ENCODE peak calls at places on chromosomes 13 and 19, in four cellular contexts. One of them, this sample, is unnamed.

GRCh38 chr19:27822336-27822735 is 1390.6 kb downstream of the UQCRFS1 start:
- DNase-seq in K562: no peak
- DNase-seq in GM12878: no peak
- DNase-seq in HepG2: no peak
- DNase-seq in this sample: no peak

GRCh38 chr13:75452564-75452963 is 29.4 kb downstream of the TBC1D4 start:
- DNase-seq in K562: no peak
- DNase-seq in HepG2: no peak
- DNase-seq in GM12878: no peak
- DNase-seq in this sample: no peak

GRCh38 chr19:42024622-42025111 is 30.6 kb upstream of the ATP1A3 start:
- DNase-seq in HepG2: no peak
- DNase-seq in K562: no peak
- DNase-seq in GM12878: no peak
- DNase-seq in this sample: no peak

GRCh38 chr19:16779539-16780163 is 49.5 kb upstream of the SIN3B start:
- DNase-seq in K562: no peak
- DNase-seq in HepG2: no peak
- DNase-seq in GM12878: no peak
- DNase-seq in this sample: no peak

GRCh38 chr19:9945319-9945966 is 9.1 kb upstream of the OLFM2 start:
- DNase-seq in K562: peak
- DNase-seq in HepG2: peak
- DNase-seq in GM12878: no peak
- DNase-seq in this sample: peak

GRCh38 chr19:17240062-17240854 is 5.5 kb downstream of the NR2F6 start:
- DNase-seq in GM12878: no peak
- DNase-seq in K562: no peak
- DNase-seq in HepG2: peak
- DNase-seq in this sample: no peak

GRCh38 chr13:51113186-51113881 is 2.3 kb upstream of the C13orf42 start:
- DNase-seq in GM12878: no peak
- DNase-seq in K562: no peak
- DNase-seq in HepG2: no peak
- DNase-seq in this sample: no peak

GRCh38 chr13:113117335-113117872 is 5.2 kb upstream of the F10 start:
- DNase-seq in GM12878: no peak
- DNase-seq in HepG2: no peak
- DNase-seq in K562: no peak
- DNase-seq in this sample: no peak

GRCh38 chr13:40315416-40316064 is 350.9 kb downstream of the FOXO1 start:
- DNase-seq in K562: no peak
- DNase-seq in GM12878: no peak
- DNase-seq in HepG2: no peak
- DNase-seq in this sample: no peak

GRCh38 chr19:1507192-1507660 is 5.6 kb downstream of the ADAMTSL5 start:
- DNase-seq in HepG2: no peak
- DNase-seq in K562: no peak
- DNase-seq in GM12878: no peak
- DNase-seq in this sample: no peak

GRCh38 chr13:48334534-48335127 is 31.1 kb downstream of the RB1 start:
- DNase-seq in K562: no peak
- DNase-seq in GM12878: peak
- DNase-seq in HepG2: peak
- DNase-seq in this sample: peak

GRCh38 chr19:49823472-49823871 is 5.4 kb downstream of the MED25 start:
- DNase-seq in K562: no peak
- DNase-seq in HepG2: no peak
- DNase-seq in GM12878: no peak
- DNase-seq in this sample: no peak

GRCh38 chr19:40690050-40690698 is at the start of gene NUMBL:
- DNase-seq in HepG2: no peak
- DNase-seq in K562: no peak
- DNase-seq in GM12878: no peak
- DNase-seq in this sample: no peak

GRCh38 chr19:39874404-39874803 is 28.2 kb upstream of the FBL start:
- DNase-seq in HepG2: no peak
- DNase-seq in GM12878: no peak
- DNase-seq in K562: no peak
- DNase-seq in this sample: no peak

GRCh38 chr19:45146716-45147337 is 14.0 kb downstream of the NKPD1 start:
- DNase-seq in K562: no peak
- DNase-seq in GM12878: no peak
- DNase-seq in HepG2: no peak
- DNase-seq in this sample: no peak

GRCh38 chr13:40271931-40272775 is 394.3 kb downstream of the FOXO1 start:
- DNase-seq in K562: no peak
- DNase-seq in HepG2: no peak
- DNase-seq in GM12878: no peak
- DNase-seq in this sample: no peak

GRCh38 chr19:589693-590395 is at the start of gene HCN2:
- DNase-seq in GM12878: no peak
- DNase-seq in K562: peak
- DNase-seq in HepG2: no peak
- DNase-seq in this sample: no peak

GRCh38 chr19:11382898-11383705 is 1.0 kb downstream of the EPOR start:
- DNase-seq in GM12878: no peak
- DNase-seq in K562: peak
- DNase-seq in HepG2: peak
- DNase-seq in this sample: peak

GRCh38 chr13:80012281-80012680 is 328.6 kb downstream of the SPRY2 start:
- DNase-seq in HepG2: no peak
- DNase-seq in K562: no peak
- DNase-seq in GM12878: no peak
- DNase-seq in this sample: no peak

GRCh38 chr13:28623782-28624706 is 34.9 kb upstream of the POMP start:
- DNase-seq in HepG2: no peak
- DNase-seq in K562: no peak
- DNase-seq in GM12878: no peak
- DNase-seq in this sample: no peak

GRCh38 chr19:35318679-35319448 is 10.1 kb upstream of the CD22 start:
- DNase-seq in K562: peak
- DNase-seq in GM12878: no peak
- DNase-seq in HepG2: peak
- DNase-seq in this sample: peak
- TF ChIP-seq MYC in K562: peak
- TF ChIP-seq MYC in GM12878: no peak
- TF ChIP-seq MYC in HepG2: peak
- TF ChIP-seq MYC in this sample: no peak

DNA sequence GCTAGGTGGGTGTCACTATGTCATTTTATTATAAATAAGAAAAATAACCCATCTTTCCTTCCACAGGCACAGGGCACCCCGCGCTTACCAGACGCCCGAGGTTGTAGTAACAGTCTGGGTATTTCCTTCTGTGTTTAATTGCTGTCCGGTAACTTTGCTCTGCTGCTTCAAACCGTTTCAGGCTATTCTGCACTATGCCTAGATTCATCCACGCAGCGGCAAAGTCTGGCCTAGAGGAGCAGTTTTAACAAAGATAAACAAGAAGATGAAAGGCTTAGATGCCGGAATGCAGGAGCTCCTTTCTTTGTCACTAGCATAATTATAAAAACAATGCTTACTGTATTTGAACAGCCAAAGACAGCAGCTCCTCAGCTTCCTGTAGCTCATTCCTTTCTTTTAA is 36.9 kb upstream of the GGACT start:
- DNase-seq in GM12878: no peak
- DNase-seq in HepG2: no peak
- DNase-seq in K562: no peak
- DNase-seq in this sample: no peak
- TF ChIP-seq POLR2AphosphoS2 in GM12878: no peak
- TF ChIP-seq POLR2AphosphoS2 in HepG2: no peak
- TF ChIP-seq POLR2AphosphoS2 in K562: no peak
- TF ChIP-seq POLR2AphosphoS2 in this sample: no peak

DNA sequence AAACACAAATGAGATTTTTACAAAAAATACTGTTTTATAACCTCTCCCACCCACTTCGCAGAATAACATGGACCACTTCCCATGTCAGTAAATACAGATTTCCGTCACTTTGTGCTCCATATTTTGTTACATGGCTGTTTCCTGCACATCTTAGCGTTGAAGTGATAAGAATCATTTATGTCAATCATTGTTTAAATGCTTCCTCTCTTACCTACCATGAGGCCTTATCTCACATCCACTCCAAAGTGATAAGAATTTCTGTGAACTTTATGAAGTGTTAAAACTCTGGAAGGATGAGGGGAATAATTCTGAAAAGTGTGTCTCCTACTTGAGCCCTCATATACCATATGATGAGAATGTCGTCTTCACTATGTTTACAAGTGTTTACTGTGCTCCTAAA is 36.6 kb upstream of the IL17D start:
- DNase-seq in HepG2: no peak
- DNase-seq in K562: no peak
- DNase-seq in GM12878: no peak
- DNase-seq in this sample: no peak
- TF ChIP-seq MYC in HepG2: no peak
- TF ChIP-seq MYC in K562: no peak
- TF ChIP-seq MYC in GM12878: no peak
- TF ChIP-seq MYC in this sample: no peak

GRCh38 chr19:54168174-54168917 is 4.6 kb downstream of the TMC4 start:
- DNase-seq in HepG2: peak
- DNase-seq in K562: peak
- DNase-seq in GM12878: no peak
- DNase-seq in this sample: peak
- TF ChIP-seq POLR2AphosphoS2 in HepG2: no peak
- TF ChIP-seq POLR2AphosphoS2 in K562: no peak
- TF ChIP-seq POLR2AphosphoS2 in GM12878: no peak
- TF ChIP-seq POLR2AphosphoS2 in this sample: no peak

GRCh38 chr19:53553865-53554791 is 16.2 kb downstream of the ZNF331 start:
- DNase-seq in K562: no peak
- DNase-seq in HepG2: no peak
- DNase-seq in GM12878: peak
- DNase-seq in this sample: peak
- TF ChIP-seq MYC in K562: no peak
- TF ChIP-seq MYC in HepG2: no peak
- TF ChIP-seq MYC in GM12878: peak
- TF ChIP-seq MYC in this sample: no peak

GRCh38 chr19:31979362-31979761 is 366.0 kb upstream of the ZNF507 start:
- DNase-seq in GM12878: no peak
- DNase-seq in K562: no peak
- DNase-seq in HepG2: no peak
- DNase-seq in this sample: no peak

GRCh38 chr19:31974290-31974689 is 371.1 kb upstream of the ZNF507 start:
- DNase-seq in K562: no peak
- DNase-seq in GM12878: no peak
- DNase-seq in HepG2: no peak
- DNase-seq in this sample: no peak

GRCh38 chr19:31974941-31975340 is 370.5 kb upstream of the ZNF507 start:
- DNase-seq in GM12878: no peak
- DNase-seq in K562: no peak
- DNase-seq in HepG2: no peak
- DNase-seq in this sample: no peak

GRCh38 chr19:31975461-31975860 is 369.9 kb upstream of the ZNF507 start:
- DNase-seq in K562: no peak
- DNase-seq in HepG2: no peak
- DNase-seq in GM12878: no peak
- DNase-seq in this sample: no peak

GRCh38 chr19:31976775-31977536 is 368.5 kb upstream of the ZNF507 start:
- DNase-seq in GM12878: no peak
- DNase-seq in K562: no peak
- DNase-seq in HepG2: no peak
- DNase-seq in this sample: no peak
- TF ChIP-seq POLR2AphosphoS2 in GM12878: no peak
- TF ChIP-seq POLR2AphosphoS2 in K562: no peak
- TF ChIP-seq POLR2AphosphoS2 in HepG2: no peak
- TF ChIP-seq POLR2AphosphoS2 in this sample: no peak